ENCODE peak calls at places on chromosomes 7 and 10, in five cellular contexts. W is heart left ventricle, G is aorta, R is Panc1, K is transverse colon. N is an unnamed sample.

GRCh38 chr7:16084370-16084769 is 337.0 kb downstream of the CRPPA start:
- DNase-seq in W (no peak), G (no peak), R (no peak), K (no peak), N (no peak)

GRCh38 chr7:29915481-29916215 is 74.0 kb downstream of the SCRN1 start:
- DNase-seq in W (no peak), G (no peak), R (no peak), K (no peak), N (no peak)

GRCh38 chr10:44301781-44302400 is 83.0 kb downstream of the CXCL12 start:
- DNase-seq in W (no peak), G (no peak), R (no peak), K (no peak), N (no peak)

GRCh38 chr10:11425288-11425595 is 186.2 kb downstream of the USP6NL start:
- DNase-seq in W (no peak), G (no peak), R (no peak), K (no peak), N (no peak)

GRCh38 chr10:28532509-28533314 is at the start of gene WAC:
- DNase-seq in W (peak; percentile 97), G (peak; percentile 98), R (peak; percentile 53), K (peak; percentile 97), N (peak; percentile 96)

GRCh38 chr7:16810112-16810511 is 5.3 kb upstream of the AGR2 start:
- DNase-seq in W (no peak), G (no peak), R (no peak), K (no peak), N (no peak)

GRCh38 chr7:36971515-36972139 is 247.3 kb upstream of the AOAH start:
- DNase-seq in W (no peak), G (no peak), R (no peak), K (no peak), N (no peak)

GRCh38 chr7:63072806-63073205 is 925.8 kb upstream of the ZNF722 start:
- DNase-seq in W (no peak), G (no peak), R (no peak), K (no peak), N (no peak)

GRCh38 chr10:97406064-97406463 is 4.9 kb upstream of the RRP12 start:
- DNase-seq in W (no peak), G (no peak), R (no peak), K (no peak), N (no peak)

GRCh38 chr7:15864260-15864991 is 177.9 kb upstream of the MEOX2 start:
- DNase-seq in W (no peak), G (no peak), R (no peak), K (no peak), N (no peak)

GRCh38 chr10:12194752-12195271 is 879 bp downstream of the NUDT5 start:
- DNase-seq in W (no peak), G (peak; percentile 71), R (no peak), K (peak; percentile 49), N (peak; percentile 60)

GRCh38 chr10:120755771-120756170 is 95.4 kb upstream of the WDR11 start:
- DNase-seq in W (no peak), G (no peak), R (no peak), K (no peak), N (no peak)

GRCh38 chr10:20963056-20963455 is 65.9 kb upstream of the NEBL start:
- DNase-seq in W (no peak), G (no peak), R (no peak), K (no peak), N (no peak)

GRCh38 chr7:97064972-97065587 is 40.4 kb upstream of the DLX5 start:
- DNase-seq in W (no peak), G (no peak), R (peak; percentile 38), K (no peak), N (no peak)

GRCh38 chr10:93393231-93393630 is 88.9 kb downstream of the MYOF start:
- DNase-seq in W (no peak), G (no peak), R (no peak), K (no peak), N (no peak)

GRCh38 chr7:55538538-55538937 is 33.8 kb downstream of the VOPP1 start:
- DNase-seq in W (no peak), G (no peak), R (no peak), K (no peak), N (no peak)

GRCh38 chr10:113541554-113541902 is 11.3 kb upstream of the HABP2 start:
- DNase-seq in W (no peak), G (no peak), R (no peak), K (no peak), N (no peak)

GRCh38 chr7:101984141-101984879 is 166.9 kb downstream of the CUX1 start:
- DNase-seq in W (no peak), G (no peak), R (no peak), K (peak; percentile 26), N (peak; percentile 6)

GRCh38 chr7:92340016-92340415 is 94.2 kb downstream of the ANKIB1 start:
- DNase-seq in W (no peak), G (no peak), R (no peak), K (no peak), N (no peak)

GRCh38 chr7:29146082-29146706 is at the start of gene CPVL:
- DNase-seq in W (peak; percentile 75), G (peak; percentile 89), R (no peak), K (peak; percentile 53), N (peak; percentile 80)

GRCh38 chr7:154987571-154987970 is 15.4 kb downstream of the PAXIP1 start:
- DNase-seq in W (no peak), G (no peak), R (no peak), K (no peak), N (no peak)

GRCh38 chr10:25831138-25831537 is 102.9 kb upstream of the MYO3A start:
- DNase-seq in W (no peak), G (no peak), R (no peak), K (no peak), N (no peak)

GRCh38 chr10:84715911-84716310 is 387.5 kb downstream of the CCSER2 start:
- DNase-seq in W (no peak), G (no peak), R (peak; percentile 22), K (peak; percentile 23), N (no peak)

GRCh38 chr7:100825760-100826545 is 1.4 kb downstream of the EPHB4 start:
- DNase-seq in W (no peak), G (no peak), R (no peak), K (no peak), N (no peak)

GRCh38 chr7:157474685-157475084 is 137.9 kb downstream of the DNAJB6 start:
- DNase-seq in W (peak; percentile 14), G (no peak), R (no peak), K (no peak), N (no peak)

GRCh38 chr7:138477081-138477578 is 17.1 kb downstream of the TRIM24 start:
- DNase-seq in W (no peak), G (no peak), R (no peak), K (no peak), N (no peak)

GRCh38 chr7:96199421-96199820 is 122.5 kb downstream of the SLC25A13 start:
- DNase-seq in W (no peak), G (no peak), R (no peak), K (no peak), N (no peak)

GRCh38 chr7:76011437-76011836 is 17.0 kb upstream of the TMEM120A start:
- DNase-seq in W (peak; percentile 64), G (peak; percentile 69), R (no peak), K (no peak), N (peak; percentile 84)

GRCh38 chr10:11024596-11024995 is 6.9 kb downstream of the CELF2 start:
- DNase-seq in W (no peak), G (no peak), R (no peak), K (no peak), N (no peak)

GRCh38 chr10:118638680-118639079 is 43.2 kb upstream of the PRLHR start:
- DNase-seq in W (no peak), G (no peak), R (no peak), K (no peak), N (no peak)

GRCh38 chr7:116195451-116195850 is 14.9 kb upstream of the TES start:
- DNase-seq in W (no peak), G (no peak), R (no peak), K (no peak), N (no peak)
- H3K27ac ChIP-seq in W (no peak overlapping the region), G (no peak overlapping the region), R (no peak overlapping the region), K (no peak overlapping the region), N (no peak overlapping the region)

GRCh38 chr10:132685921-132686680 is 99.8 kb downstream of the NKX6-2 start:
- DNase-seq in W (no peak), G (peak; percentile 36), R (no peak), K (no peak), N (no peak)

GRCh38 chr10:132687181-132687892 is 98.6 kb downstream of the NKX6-2 start:
- DNase-seq in W (no peak), G (peak; percentile 35), R (no peak), K (no peak), N (no peak)

GRCh38 chr10:132687893-132688579 is 97.9 kb downstream of the NKX6-2 start:
- DNase-seq in W (no peak), G (peak; percentile 17), R (no peak), K (no peak), N (no peak)

GRCh38 chr10:132684164-132684891 is 101.6 kb downstream of the NKX6-2 start:
- DNase-seq in W (peak; percentile 3), G (peak; percentile 44), R (peak; percentile 67), K (no peak), N (peak; percentile 26)

GRCh38 chr10:132685121-132685891 is 100.6 kb downstream of the NKX6-2 start:
- DNase-seq in W (peak; percentile 16), G (peak; percentile 55), R (peak; percentile 73), K (peak; percentile 35), N (peak; percentile 91)
- H3K4me3 ChIP-seq in W (no peak overlapping the region), G (no peak overlapping the region), R (peak overlapping the region; percentile 53), K (no peak overlapping the region), N (no peak overlapping the region)

GRCh38 chr10:70426835-70427234 is 14.6 kb downstream of the NODAL start:
- DNase-seq in W (no peak), G (no peak), R (no peak), K (no peak), N (no peak)

GRCh38 chr10:70425096-70425495 is 16.4 kb downstream of the NODAL start:
- DNase-seq in W (no peak), G (no peak), R (no peak), K (peak; percentile 29), N (no peak)

GRCh38 chr10:70418713-70419112 is 14.8 kb downstream of the EIF4EBP2 start:
- DNase-seq in W (no peak), G (no peak), R (no peak), K (no peak), N (no peak)

DNA sequence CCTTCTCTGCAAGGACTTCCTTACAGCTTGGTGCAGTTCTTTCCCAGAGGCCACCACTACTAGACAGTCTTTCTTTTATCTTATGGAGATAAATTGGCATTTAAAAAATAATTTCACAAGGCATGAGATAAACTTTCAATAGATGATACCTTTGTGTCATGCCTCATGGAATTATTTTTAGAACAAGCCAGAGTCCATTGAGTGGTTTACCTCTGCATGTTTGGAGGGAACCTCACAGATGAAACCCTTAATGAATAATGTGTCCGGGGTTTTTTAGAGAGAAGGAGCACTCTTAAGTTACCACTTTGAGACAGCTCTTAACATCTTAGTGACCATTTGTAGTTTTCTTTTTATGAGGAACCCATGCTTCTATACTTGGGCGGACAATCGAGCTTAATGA is 17.2 kb downstream of the NODAL start:
- DNase-seq in W (no peak), G (no peak), R (no peak), K (no peak), N (no peak)
- H3K4me1 ChIP-seq in W (peaks cover 11% of the 10 kb centered on the region), G (no peaks in the 10 kb centered on the region), R (no peaks in the 10 kb centered on the region), K (peaks cover 20% of the 10 kb centered on the region), N (no peaks in the 10 kb centered on the region)

DNA sequence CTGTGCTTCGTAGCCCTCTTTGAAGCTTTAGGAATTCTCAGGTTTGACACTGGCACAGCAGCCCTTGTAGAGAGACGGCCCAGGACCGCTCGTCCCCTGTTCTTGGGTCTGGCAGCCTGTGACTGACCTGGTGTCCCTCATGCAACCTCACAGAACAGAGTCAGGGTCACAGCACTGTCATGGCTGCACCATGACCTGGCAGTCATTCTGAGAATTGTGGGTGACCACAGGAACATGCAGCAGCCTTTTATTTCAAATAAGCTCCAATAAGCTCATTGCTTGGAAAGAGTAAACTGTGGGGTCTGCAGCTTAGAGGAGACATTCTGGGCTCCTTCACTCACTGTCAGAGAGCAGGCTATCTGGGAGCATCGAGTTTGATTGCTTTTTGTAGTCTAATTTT is 42.5 kb downstream of the MYO1G start:
- DNase-seq in W (no peak), G (no peak), R (no peak), K (no peak), N (no peak)
- H3K27ac ChIP-seq in W (no peak overlapping the region), G (no peak overlapping the region), R (no peak overlapping the region), K (no peak overlapping the region), N (no peak overlapping the region)

N was measured in right cardiac atrium.